ENCODE peak calls at places on chromosomes 16 and 17, in seven cellular contexts. O, T, E, A, N, Y and M are unnamed samples.

GRCh38 chr16:17339764-17340541 is 130.8 kb downstream of the XYLT1 start:
- DNase-seq in T (no peak), E (no peak), A (peak; percentile 1), O (no peak), N (no peak), Y (no peak), M (no peak)

GRCh38 chr17:40462343-40463121 is 19.3 kb downstream of the IGFBP4 start:
- DNase-seq in E (no peak), N (no peak), Y (peak; percentile 36), T (no peak), O (no peak), A (no peak), M (no peak)

GRCh38 chr17:2867441-2868424 is 71.5 kb downstream of the RAP1GAP2 start:
- DNase-seq in Y (peak; percentile 49), T (no peak), A (no peak), N (no peak), O (no peak), E (no peak), M (no peak)

GRCh38 chr17:49901460-49902331 is 53.8 kb upstream of the TAC4 start:
- DNase-seq in E (no peak), O (no peak), N (peak; percentile 43), A (peak; percentile 30), Y (no peak), T (no peak), M (no peak)

GRCh38 chr17:1882836-1883235 is 53.0 kb downstream of the RPA1 start:
- DNase-seq in T (no peak), Y (peak; percentile 55), O (no peak), A (peak; percentile 50), N (peak; percentile 66), E (peak; percentile 15), M (no peak)

GRCh38 chr16:15996432-15997109 is 47.2 kb downstream of the ABCC1 start:
- DNase-seq in N (peak; percentile 88), Y (peak; percentile 89), E (no peak), O (no peak), A (peak; percentile 71), T (no peak), M (no peak)

GRCh38 chr16:1105888-1106620 is 10.0 kb upstream of the C1QTNF8 start:
- DNase-seq in O (no peak), A (peak; percentile 87), T (peak; percentile 31), Y (peak; percentile 57), N (peak; percentile 94), E (no peak), M (no peak)

GRCh38 chr16:69049146-69049545 is 56.3 kb upstream of the HAS3 start:
- DNase-seq in O (no peak), N (peak; percentile 43), A (peak; percentile 42), T (no peak), E (no peak), Y (peak; percentile 68), M (no peak)

GRCh38 chr17:42706732-42707131 is 24.4 kb downstream of the CNTNAP1 start:
- DNase-seq in T (peak; percentile 43), N (no peak), A (no peak), E (peak; percentile 72), O (no peak), Y (no peak), M (no peak)

GRCh38 chr17:81164464-81165245 is 652 bp upstream of the PVALEF start:
- DNase-seq in N (no peak), A (no peak), O (no peak), T (no peak), E (no peak), Y (no peak), M (no peak)

GRCh38 chr17:82858376-82859126 is 18.7 kb upstream of the ZNF750 start:
- DNase-seq in N (no peak), E (peak; percentile 31), Y (no peak), O (no peak), T (peak; percentile 39), A (no peak), M (no peak)

GRCh38 chr16:65975049-65975708 is 391.3 kb upstream of the CDH5 start:
- DNase-seq in E (no peak), Y (peak; percentile 66), N (no peak), T (no peak), O (no peak), A (peak; percentile 39), M (no peak)

GRCh38 chr16:81713295-81713772 is 65.8 kb upstream of the PLCG2 start:
- DNase-seq in Y (no peak), T (no peak), N (no peak), E (no peak), A (no peak), O (no peak), M (no peak)

GRCh38 chr17:79258042-79258441 is 183.4 kb downstream of the ENGASE start:
- DNase-seq in A (no peak), O (no peak), E (no peak), Y (no peak), N (no peak), T (no peak), M (no peak)

GRCh38 chr17:57480438-57481196 is 224.3 kb downstream of the MSI2 start:
- DNase-seq in Y (peak; percentile 52), A (peak; percentile 61), T (no peak), N (no peak), E (no peak), O (no peak), M (no peak)

GRCh38 chr16:5851583-5851982 is 754.0 kb upstream of the EEF2KMT start:
- DNase-seq in Y (no peak), T (no peak), E (no peak), N (no peak), O (no peak), A (no peak), M (no peak)

GRCh38 chr16:81492307-81492706 is 47.7 kb downstream of the CMIP start:
- DNase-seq in O (no peak), A (no peak), N (no peak), E (no peak), T (no peak), Y (no peak), M (no peak)

GRCh38 chr17:81576621-81577277 is 24.6 kb upstream of the FAAP100 start:
- DNase-seq in E (no peak), A (peak; percentile 85), T (no peak), Y (peak; percentile 86), O (no peak), N (peak; percentile 99), M (no peak)

GRCh38 chr16:15556130-15556529 is 86.8 kb downstream of the MARF1 start:
- DNase-seq in T (no peak), E (no peak), A (no peak), O (no peak), N (no peak), Y (no peak), M (no peak)

GRCh38 chr17:47119746-47120520 is 69.2 kb downstream of the CDC27 start:
- DNase-seq in T (no peak), E (no peak), O (no peak), A (peak; percentile 61), N (no peak), Y (peak; percentile 51), M (no peak)

GRCh38 chr16:71807905-71808592 is 585 bp downstream of the AP1G1 start:
- DNase-seq in Y (no peak), N (peak; percentile 29), E (no peak), A (peak; percentile 61), O (no peak), T (no peak), M (no peak)

GRCh38 chr17:75250009-75250471 is 11.4 kb downstream of the GGA3 start:
- DNase-seq in N (no peak), Y (peak; percentile 55), O (peak; percentile 60), T (peak; percentile 68), A (peak; percentile 76), E (peak; percentile 54), M (no peak)

GRCh38 chr17:16589097-16589969 is 20.3 kb upstream of the ZNF287 start:
- DNase-seq in Y (peak; percentile 88), E (peak; percentile 89), T (peak; percentile 88), N (peak; percentile 92), A (peak; percentile 96), O (peak; percentile 83), M (peak; percentile 96)

GRCh38 chr16:64437706-64438329 is 684.0 kb downstream of the CDH11 start:
- DNase-seq in T (no peak), A (no peak), Y (no peak), E (no peak), N (no peak), O (no peak), M (no peak)

GRCh38 chr16:19884611-19885455 is at the start of gene GPRC5B:
- DNase-seq in Y (peak; percentile 46), T (peak; percentile 67), A (peak; percentile 73), E (peak; percentile 35), N (peak; percentile 39), O (no peak), M (no peak)

GRCh38 chr17:76049239-76049638 is 22.1 kb upstream of the EVPL start:
- DNase-seq in A (no peak), Y (no peak), E (no peak), N (no peak), T (no peak), O (no peak), M (no peak)